ENCODE peak calls at places on chromosomes 4 and X, in five cellular contexts. T is fibroblast of the aortic adventitia, S is astrocyte of the cerebellum, K is astrocyte of the spinal cord, W is dermis microvascular lymphatic vessel endothelial cell. P is an unnamed sample.

GRCh38 chrX:123432362-123433150 is 248.5 kb downstream of the GRIA3 start:
- DNase-seq in S (no peak), T (no peak), W (no peak), K (no peak), P (no peak)

GRCh38 chr4:102569200-102569599 is 68.0 kb downstream of the NFKB1 start:
- DNase-seq in S (no peak), K (no peak), T (peak; percentile 77), W (no peak), P (no peak)

GRCh38 chrX:155662297-155662696 is 49.5 kb upstream of the TMLHE start:
- DNase-seq in S (no peak), W (no peak), K (no peak), T (peak; percentile 0), P (no peak)

GRCh38 chrX:88425739-88426138 is 321.3 kb upstream of the CPXCR1 start:
- DNase-seq in K (no peak), T (peak; percentile 1), S (no peak), W (no peak), P (no peak)

GRCh38 chr4:11505225-11505971 is 76.7 kb upstream of the HS3ST1 start:
- DNase-seq in K (peak; percentile 58), S (peak; percentile 42), W (peak; percentile 97), T (peak; percentile 56), P (peak; percentile 96)

GRCh38 chr4:11367371-11367770 is 61.3 kb downstream of the HS3ST1 start:
- DNase-seq in T (peak; percentile 84), K (peak; percentile 84), W (peak; percentile 19), S (peak; percentile 82), P (peak; percentile 6)

GRCh38 chr4:87014284-87014782 is 79.5 kb downstream of the AFF1 start:
- DNase-seq in T (peak; percentile 80), W (peak; percentile 49), K (peak; percentile 19), S (no peak), P (peak; percentile 60)

GRCh38 chr4:28009541-28009940 is 1148.9 kb downstream of the STIM2 start:
- DNase-seq in T (no peak), K (no peak), S (no peak), W (no peak), P (no peak)

GRCh38 chr4:159455675-159456235 is 352.9 kb downstream of the RAPGEF2 start:
- DNase-seq in T (peak; percentile 51), S (no peak), W (peak; percentile 63), K (peak; percentile 73), P (peak; percentile 51)

GRCh38 chr4:190018201-190018920 is 8.7 kb downstream of the FRG2 start:
- DNase-seq in K (no peak), W (no peak), S (no peak), T (no peak), P (no peak)

GRCh38 chrX:41236629-41237028 is 97.3 kb upstream of the DDX3X start:
- DNase-seq in T (no peak), K (no peak), S (no peak), W (no peak), P (peak; percentile 17)

GRCh38 chr4:111204807-111205206 is 581.9 kb upstream of the PITX2 start:
- DNase-seq in S (no peak), T (no peak), K (no peak), W (no peak), P (no peak)

GRCh38 chr4:48173055-48173991 is 39.3 kb upstream of the TXK start:
- DNase-seq in S (peak; percentile 58), W (peak; percentile 9), K (peak; percentile 88), T (peak; percentile 74), P (no peak)

GRCh38 chr4:185312699-185313098 is 83.0 kb downstream of the LRP2BP start:
- DNase-seq in S (no peak), T (peak; percentile 57), K (no peak), W (no peak), P (no peak)

GRCh38 chr4:3700223-3700622 is 66.0 kb upstream of the ADRA2C start:
- DNase-seq in T (no peak), K (no peak), S (no peak), W (no peak), P (no peak)

GRCh38 chr4:150581611-150582010 is 340 bp upstream of the MAB21L2 start:
- DNase-seq in T (peak; percentile 44), K (peak; percentile 76), S (peak; percentile 63), W (peak; percentile 87), P (peak; percentile 89)

GRCh38 chrX:71487814-71488213 is 45.1 kb upstream of the OGT start:
- DNase-seq in S (no peak), T (no peak), K (no peak), W (no peak), P (no peak)

GRCh38 chr4:112156546-112156945 is 11.3 kb downstream of the FAM241A start:
- DNase-seq in K (no peak), T (no peak), S (no peak), W (no peak), P (no peak)

GRCh38 chr4:28555851-28556250 is 1695.2 kb downstream of the STIM2 start:
- DNase-seq in K (peak; percentile 10), W (no peak), T (peak; percentile 22), S (no peak), P (no peak)

GRCh38 chr4:8727131-8727530 is 134.6 kb downstream of the CPZ start:
- DNase-seq in K (no peak), W (no peak), S (no peak), T (no peak), P (no peak)

GRCh38 chr4:38670939-38671593 is 7.1 kb downstream of the KLF3 start:
- DNase-seq in T (no peak), W (peak; percentile 55), K (no peak), S (no peak), P (peak; percentile 42)

GRCh38 chrX:106932492-106932923 is 12.3 kb downstream of the CLDN2 start:
- DNase-seq in S (no peak), T (peak; percentile 41), K (no peak), W (no peak), P (no peak)

GRCh38 chrX:21764043-21764442 is 6.1 kb upstream of the SMPX start:
- DNase-seq in T (no peak), W (no peak), K (no peak), S (no peak), P (no peak)

GRCh38 chr4:137510866-137511265 is 21.4 kb downstream of the PCDH18 start:
- DNase-seq in W (peak; percentile 68), K (peak; percentile 94), T (peak; percentile 99), S (peak; percentile 72), P (no peak)

GRCh38 chr4:134160211-134160610 is 41.4 kb downstream of the PABPC4L start:
- DNase-seq in T (no peak), S (no peak), W (no peak), K (no peak), P (no peak)

GRCh38 chr4:87219648-87220093 is 747 bp downstream of the KLHL8 start:
- DNase-seq in W (peak; percentile 46), K (no peak), S (no peak), T (no peak), P (peak; percentile 52)

GRCh38 chrX:110442631-110443030 is 84.0 kb downstream of the RTL9 start:
- DNase-seq in S (no peak), W (peak; percentile 1), K (peak; percentile 28), T (peak; percentile 14), P (peak; percentile 31)

GRCh38 chrX:7647826-7648225 is 195.1 kb upstream of the VCX start:
- DNase-seq in W (no peak), S (no peak), T (no peak), K (no peak), P (no peak)

GRCh38 chr4:84341559-84341958 is 157.5 kb downstream of the NKX6-1 start:
- DNase-seq in K (no peak), S (no peak), T (no peak), W (no peak), P (no peak)

GRCh38 chr4:140005699-140006098 is 148.3 kb downstream of the MAML3 start:
- DNase-seq in W (peak; percentile 28), T (no peak), S (no peak), K (no peak), P (no peak)

GRCh38 chr4:127309360-127310095 is 323.2 kb upstream of the INTU start:
- DNase-seq in K (peak; percentile 64), T (peak; percentile 2), W (no peak), S (no peak), P (no peak)

GRCh38 chr4:85812776-85813175 is 337.8 kb downstream of the ARHGAP24 start:
- DNase-seq in W (peak; percentile 86), T (no peak), K (peak; percentile 32), S (no peak), P (no peak)

GRCh38 chr4:99300934-99301333 is 10.1 kb upstream of the ADH1A start:
- DNase-seq in T (peak; percentile 100), S (peak; percentile 92), K (peak; percentile 89), W (peak; percentile 7), P (peak; percentile 48)

GRCh38 chr4:124111922-124112321 is 600.6 kb downstream of the ANKRD50 start:
- DNase-seq in K (peak; percentile 89), S (peak; percentile 86), T (peak; percentile 93), W (peak; percentile 85), P (peak; percentile 90)

GRCh38 chr4:145887241-145887964 is 51.2 kb downstream of the ZNF827 start:
- DNase-seq in T (peak; percentile 89), W (peak; percentile 44), K (peak; percentile 77), S (peak; percentile 68), P (peak; percentile 41)